ENCODE peak calls at places on chromosomes 1 and 21, in five cellular contexts. S is activated T-helper 1 cell treated with anti-CD3 and anti-CD28 coated beads, Interleukin-12 subunit alpha, Interleukin-12 subunit beta, Interleukin-2, Interleukin-4 antibody, amounts not matched to agents 30 ng/mL and 10 ng/mL and 1 ng/mL, durations not matched to agents 14 hours and 24 hours and 36 hours; V is spleen; P is NCI-H146; F is HFFc6. U is an unnamed sample.

GRCh38 chr1:42175314-42176054 is 10.9 kb upstream of the GUCA2A start:
- DNase-seq in S (no peak), V (no peak), P (no peak), F (no peak), U (no peak)

GRCh38 chr1:53378061-53378460 is 50.2 kb upstream of the LRP8 start:
- DNase-seq in S (no peak), V (peak), P (no peak), F (no peak), U (no peak)

GRCh38 chr1:205275133-205275532 is 46.4 kb downstream of the NUAK2 start:
- DNase-seq in S (no peak), V (peak), P (no peak), F (no peak), U (no peak)

GRCh38 chr1:1173793-1174415 is at the start of gene TTLL10:
- DNase-seq in S (peak), V (peak), P (no peak), F (no peak), U (no peak)

GRCh38 chr1:204711947-204712701 is 26.6 kb upstream of the LRRN2 start:
- DNase-seq in S (no peak), V (no peak), P (peak), F (no peak), U (no peak)

GRCh38 chr1:225470210-225470609 is 42.4 kb upstream of the LBR start:
- DNase-seq in S (no peak), V (peak), P (no peak), F (no peak), U (no peak)

GRCh38 chr1:11929849-11930248 is 3.6 kb upstream of the KIAA2013 start:
- DNase-seq in S (no peak), V (no peak), P (no peak), F (peak), U (peak)

GRCh38 chr1:112877741-112878140 is 78.3 kb downstream of the SLC16A1 start:
- DNase-seq in S (no peak), V (no peak), P (no peak), F (no peak), U (no peak)

GRCh38 chr1:11044849-11045427 is 2.1 kb downstream of the MASP2 start:
- DNase-seq in S (no peak), V (no peak), P (no peak), F (no peak), U (no peak)

GRCh38 chr1:157073944-157074685 is 25.5 kb downstream of the ETV3L start:
- DNase-seq in S (no peak), V (peak), P (peak), F (peak), U (peak)

GRCh38 chr1:86750076-86750475 is 45.7 kb downstream of the SH3GLB1 start:
- DNase-seq in S (no peak), V (no peak), P (no peak), F (no peak), U (no peak)

GRCh38 chr21:45591619-45592207 is 49.5 kb upstream of the SLC19A1 start:
- DNase-seq in S (no peak), V (peak), P (no peak), F (no peak), U (no peak)

GRCh38 chr1:10692401-10693021 is 103.9 kb downstream of the CASZ1 start:
- DNase-seq in S (peak), V (peak), P (no peak), F (no peak), U (peak)

GRCh38 chr1:162903246-162903645 is 42.3 kb upstream of the CCDC190 start:
- DNase-seq in S (no peak), V (no peak), P (no peak), F (no peak), U (no peak)

GRCh38 chr1:184622136-184622823 is 132.4 kb downstream of the EDEM3 start:
- DNase-seq in S (no peak), V (no peak), P (no peak), F (peak), U (peak)

GRCh38 chr1:227887697-227888403 is 59.9 kb downstream of the WNT9A start:
- DNase-seq in S (no peak), V (peak), P (no peak), F (no peak), U (no peak)

GRCh38 chr1:79042117-79042516 is 35.6 kb upstream of the ADGRL4 start:
- DNase-seq in S (no peak), V (no peak), P (no peak), F (peak), U (no peak)

GRCh38 chr1:199551967-199552565 is 475.4 kb upstream of the NR5A2 start:
- DNase-seq in S (no peak), V (no peak), P (peak), F (peak), U (peak)

GRCh38 chr1:6487804-6488484 is 3.5 kb downstream of the PLEKHG5 start:
- DNase-seq in S (no peak), V (no peak), P (no peak), F (no peak), U (no peak)

GRCh38 chr1:224325959-224326358 is 4.0 kb downstream of the NVL start:
- DNase-seq in S (no peak), V (no peak), P (no peak), F (no peak), U (no peak)

GRCh38 chr1:67084765-67085318 is 30.9 kb upstream of the SLC35D1 start:
- DNase-seq in S (no peak), V (no peak), P (peak), F (no peak), U (no peak)

GRCh38 chr1:157691285-157691920 is 9.2 kb downstream of the FCRL3 start:
- DNase-seq in S (no peak), V (no peak), P (no peak), F (peak), U (peak)

GRCh38 chr1:98157524-98158293 is 236.9 kb upstream of the DPYD start:
- DNase-seq in S (no peak), V (no peak), P (no peak), F (peak), U (no peak)

GRCh38 chr1:155160128-155160527 is 13.0 kb downstream of the KRTCAP2 start:
- DNase-seq in S (no peak), V (peak), P (no peak), F (no peak), U (no peak)

GRCh38 chr1:74534241-74534640 is 21.8 kb upstream of the LRRC53 start:
- DNase-seq in S (no peak), V (no peak), P (no peak), F (peak), U (no peak)

GRCh38 chr1:6358757-6359567 is 34.6 kb downstream of the ACOT7 start:
- DNase-seq in S (peak), V (peak), P (no peak), F (peak), U (no peak)

GRCh38 chr1:53681647-53682368 is 57.2 kb downstream of the GLIS1 start:
- DNase-seq in S (peak), V (no peak), P (peak), F (no peak), U (peak)

GRCh38 chr1:45669379-45669778 is 17.0 kb downstream of the GPBP1L1 start:
- DNase-seq in S (no peak), V (no peak), P (no peak), F (peak), U (no peak)

GRCh38 chr1:112614460-112615065 is 4.4 kb downstream of the ST7L start:
- DNase-seq in S (no peak), V (no peak), P (no peak), F (peak), U (no peak)

GRCh38 chr21:41707231-41707988 is 59.4 kb downstream of the RIPK4 start:
- DNase-seq in S (no peak), V (no peak), P (no peak), F (no peak), U (no peak)

GRCh38 chr21:46454142-46454541 is 4.5 kb upstream of the DIP2A start:
- DNase-seq in S (no peak), V (no peak), P (no peak), F (no peak), U (no peak)

GRCh38 chr1:19688041-19688842 is 23.6 kb downstream of the HTR6 start:
- DNase-seq in S (no peak), V (peak), P (no peak), F (no peak), U (no peak)

GRCh38 chr1:68782890-68783289 is 286.0 kb upstream of the DEPDC1 start:
- DNase-seq in S (no peak), V (no peak), P (no peak), F (no peak), U (no peak)

GRCh38 chr21:41750532-41751151 is 16.2 kb downstream of the RIPK4 start:
- DNase-seq in S (no peak), V (peak), P (no peak), F (no peak), U (peak)

GRCh38 chr1:55957233-55957632 is 622.1 kb downstream of the PLPP3 start:
- DNase-seq in S (no peak), V (no peak), P (no peak), F (no peak), U (no peak)

GRCh38 chr21:44426663-44427191 is 28.6 kb upstream of the LRRC3 start:
- DNase-seq in S (no peak), V (peak), P (no peak), F (no peak), U (no peak)

GRCh38 chr1:109137959-109138757 is 24.2 kb downstream of the ELAPOR1 start:
- DNase-seq in S (no peak), V (no peak), P (peak), F (no peak), U (no peak)

GRCh38 chr1:162876751-162877150 is 15.8 kb upstream of the CCDC190 start:
- DNase-seq in S (no peak), V (no peak), P (no peak), F (no peak), U (no peak)

GRCh38 chr21:38903578-38904193 is 98.0 kb downstream of the ETS2 start:
- DNase-seq in S (no peak), V (no peak), P (no peak), F (no peak), U (no peak)